ENCODE peak calls at places on chromosome 4, in ten cellular contexts. One of them, this sample, is unnamed.

GRCh38 chr4:42554072-42554471 is 102.8 kb downstream of the ATP8A1 start:
- DNase-seq in cardiac fibroblast: no peak
- DNase-seq in GM06990: no peak
- DNase-seq in AG09319: no peak
- DNase-seq in cardiac muscle cell: no peak
- DNase-seq in A549: no peak
- DNase-seq in body of pancreas: no peak
- DNase-seq in mucosa of descending colon: no peak
- DNase-seq in sigmoid colon: no peak
- DNase-seq in fibroblast of mammary gland: no peak
- DNase-seq in this sample: no peak

GRCh38 chr4:146545102-146545501 is 23.4 kb upstream of the SLC10A7 start:
- DNase-seq in cardiac fibroblast: peak; percentile 70
- DNase-seq in GM06990: no peak
- DNase-seq in AG09319: no peak
- DNase-seq in cardiac muscle cell: peak; percentile 21
- DNase-seq in A549: peak; percentile 33
- DNase-seq in body of pancreas: no peak
- DNase-seq in mucosa of descending colon: peak; percentile 7
- DNase-seq in sigmoid colon: no peak
- DNase-seq in fibroblast of mammary gland: peak; percentile 49
- DNase-seq in this sample: peak; percentile 52

GRCh38 chr4:164949448-164950118 is 27.9 kb downstream of the TRIM61 start:
- DNase-seq in cardiac fibroblast: no peak
- DNase-seq in GM06990: no peak
- DNase-seq in AG09319: no peak
- DNase-seq in cardiac muscle cell: no peak
- DNase-seq in A549: no peak
- DNase-seq in body of pancreas: no peak
- DNase-seq in mucosa of descending colon: no peak
- DNase-seq in sigmoid colon: no peak
- DNase-seq in fibroblast of mammary gland: peak; percentile 50
- DNase-seq in this sample: no peak

GRCh38 chr4:113981591-113981990 is 2.1 kb upstream of the ARSJ start:
- DNase-seq in cardiac fibroblast: peak; percentile 51
- DNase-seq in GM06990: no peak
- DNase-seq in AG09319: no peak
- DNase-seq in cardiac muscle cell: no peak
- DNase-seq in A549: no peak
- DNase-seq in body of pancreas: no peak
- DNase-seq in mucosa of descending colon: no peak
- DNase-seq in sigmoid colon: no peak
- DNase-seq in fibroblast of mammary gland: no peak
- DNase-seq in this sample: no peak

GRCh38 chr4:153651961-153652784 is 31.9 kb upstream of the TLR2 start:
- DNase-seq in cardiac fibroblast: peak; percentile 89
- DNase-seq in GM06990: no peak
- DNase-seq in AG09319: no peak
- DNase-seq in cardiac muscle cell: no peak
- DNase-seq in A549: no peak
- DNase-seq in body of pancreas: peak; percentile 59
- DNase-seq in mucosa of descending colon: no peak
- DNase-seq in sigmoid colon: no peak
- DNase-seq in fibroblast of mammary gland: peak; percentile 77
- DNase-seq in this sample: no peak

GRCh38 chr4:100581337-100581736 is 63.5 kb upstream of the EMCN start:
- DNase-seq in cardiac fibroblast: no peak
- DNase-seq in GM06990: no peak
- DNase-seq in AG09319: no peak
- DNase-seq in cardiac muscle cell: no peak
- DNase-seq in A549: no peak
- DNase-seq in body of pancreas: no peak
- DNase-seq in mucosa of descending colon: no peak
- DNase-seq in sigmoid colon: no peak
- DNase-seq in fibroblast of mammary gland: no peak
- DNase-seq in this sample: no peak

GRCh38 chr4:141905751-141906150 is 269.4 kb downstream of the IL15 start:
- DNase-seq in cardiac fibroblast: peak; percentile 76
- DNase-seq in GM06990: no peak
- DNase-seq in AG09319: peak; percentile 36
- DNase-seq in cardiac muscle cell: no peak
- DNase-seq in A549: no peak
- DNase-seq in body of pancreas: no peak
- DNase-seq in mucosa of descending colon: no peak
- DNase-seq in sigmoid colon: no peak
- DNase-seq in fibroblast of mammary gland: peak; percentile 67
- DNase-seq in this sample: peak; percentile 88

GRCh38 chr4:89753601-89754066 is 83.3 kb downstream of the SNCA start:
- DNase-seq in cardiac fibroblast: peak; percentile 94
- DNase-seq in GM06990: no peak
- DNase-seq in AG09319: peak; percentile 94
- DNase-seq in cardiac muscle cell: no peak
- DNase-seq in A549: peak; percentile 62
- DNase-seq in body of pancreas: no peak
- DNase-seq in mucosa of descending colon: no peak
- DNase-seq in sigmoid colon: no peak
- DNase-seq in fibroblast of mammary gland: peak; percentile 100
- DNase-seq in this sample: peak; percentile 95

GRCh38 chr4:127667772-127668171 is 35.0 kb downstream of the INTU start:
- DNase-seq in cardiac fibroblast: no peak
- DNase-seq in GM06990: no peak
- DNase-seq in AG09319: no peak
- DNase-seq in cardiac muscle cell: no peak
- DNase-seq in A549: no peak
- DNase-seq in body of pancreas: no peak
- DNase-seq in mucosa of descending colon: no peak
- DNase-seq in sigmoid colon: no peak
- DNase-seq in fibroblast of mammary gland: no peak
- DNase-seq in this sample: no peak

GRCh38 chr4:107541511-107541910 is 178.5 kb downstream of the PAPSS1 start:
- DNase-seq in cardiac fibroblast: no peak
- DNase-seq in GM06990: no peak
- DNase-seq in AG09319: no peak
- DNase-seq in cardiac muscle cell: no peak
- DNase-seq in A549: no peak
- DNase-seq in body of pancreas: no peak
- DNase-seq in mucosa of descending colon: no peak
- DNase-seq in sigmoid colon: no peak
- DNase-seq in fibroblast of mammary gland: no peak
- DNase-seq in this sample: no peak

GRCh38 chr4:10100734-10101216 is 15.8 kb downstream of the WDR1 start:
- DNase-seq in cardiac fibroblast: peak; percentile 48
- DNase-seq in GM06990: no peak
- DNase-seq in AG09319: no peak
- DNase-seq in cardiac muscle cell: no peak
- DNase-seq in A549: no peak
- DNase-seq in body of pancreas: peak; percentile 45
- DNase-seq in mucosa of descending colon: peak; percentile 41
- DNase-seq in sigmoid colon: peak; percentile 75
- DNase-seq in fibroblast of mammary gland: no peak
- DNase-seq in this sample: no peak

GRCh38 chr4:181004056-181004455 is 1239.1 kb upstream of the TENM3 start:
- DNase-seq in cardiac fibroblast: no peak
- DNase-seq in GM06990: no peak
- DNase-seq in AG09319: no peak
- DNase-seq in cardiac muscle cell: no peak
- DNase-seq in A549: no peak
- DNase-seq in body of pancreas: no peak
- DNase-seq in mucosa of descending colon: no peak
- DNase-seq in sigmoid colon: no peak
- DNase-seq in fibroblast of mammary gland: peak; percentile 51
- DNase-seq in this sample: no peak

GRCh38 chr4:12036450-12036849 is 607.8 kb upstream of the HS3ST1 start:
- DNase-seq in cardiac fibroblast: peak; percentile 28
- DNase-seq in GM06990: no peak
- DNase-seq in AG09319: no peak
- DNase-seq in cardiac muscle cell: no peak
- DNase-seq in A549: no peak
- DNase-seq in body of pancreas: no peak
- DNase-seq in mucosa of descending colon: no peak
- DNase-seq in sigmoid colon: no peak
- DNase-seq in fibroblast of mammary gland: no peak
- DNase-seq in this sample: no peak

DNA sequence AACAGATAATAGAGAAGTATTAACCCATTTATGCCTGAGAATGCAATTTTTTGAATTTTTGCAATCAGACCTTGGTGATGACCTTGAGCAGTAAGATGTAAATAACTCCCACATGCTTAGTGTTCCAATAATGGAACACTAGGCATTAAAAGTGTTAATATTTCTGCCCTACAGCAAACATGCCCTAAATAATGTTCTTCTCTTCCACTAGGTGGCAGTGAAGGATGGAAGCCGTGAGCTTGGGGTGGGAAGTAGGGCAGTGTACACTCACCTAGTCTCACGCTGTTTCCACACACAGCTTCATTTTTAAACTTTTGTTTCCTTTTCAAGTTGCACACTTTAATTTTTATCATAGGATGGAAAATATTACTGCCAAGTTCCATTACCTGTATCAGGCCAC is 613.1 kb upstream of the HS3ST1 start:
- DNase-seq in cardiac fibroblast: peak; percentile 7
- DNase-seq in GM06990: no peak
- DNase-seq in AG09319: no peak
- DNase-seq in cardiac muscle cell: peak; percentile 34
- DNase-seq in A549: no peak
- DNase-seq in body of pancreas: no peak
- DNase-seq in mucosa of descending colon: peak; percentile 3
- DNase-seq in sigmoid colon: no peak
- DNase-seq in fibroblast of mammary gland: no peak
- DNase-seq in this sample: no peak
- TF ChIP-seq CTCF in cardiac fibroblast: no peak
- TF ChIP-seq CTCF in GM06990: no peak
- TF ChIP-seq CTCF in AG09319: no peak
- TF ChIP-seq CTCF in cardiac muscle cell: peak; percentile 42
- TF ChIP-seq CTCF in A549: no peak
- TF ChIP-seq CTCF in body of pancreas: no peak
- TF ChIP-seq CTCF in mucosa of descending colon: no peak
- TF ChIP-seq CTCF in sigmoid colon: no peak
- TF ChIP-seq CTCF in fibroblast of mammary gland: peak; percentile 13
- TF ChIP-seq CTCF in this sample: peak; percentile 35

DNA sequence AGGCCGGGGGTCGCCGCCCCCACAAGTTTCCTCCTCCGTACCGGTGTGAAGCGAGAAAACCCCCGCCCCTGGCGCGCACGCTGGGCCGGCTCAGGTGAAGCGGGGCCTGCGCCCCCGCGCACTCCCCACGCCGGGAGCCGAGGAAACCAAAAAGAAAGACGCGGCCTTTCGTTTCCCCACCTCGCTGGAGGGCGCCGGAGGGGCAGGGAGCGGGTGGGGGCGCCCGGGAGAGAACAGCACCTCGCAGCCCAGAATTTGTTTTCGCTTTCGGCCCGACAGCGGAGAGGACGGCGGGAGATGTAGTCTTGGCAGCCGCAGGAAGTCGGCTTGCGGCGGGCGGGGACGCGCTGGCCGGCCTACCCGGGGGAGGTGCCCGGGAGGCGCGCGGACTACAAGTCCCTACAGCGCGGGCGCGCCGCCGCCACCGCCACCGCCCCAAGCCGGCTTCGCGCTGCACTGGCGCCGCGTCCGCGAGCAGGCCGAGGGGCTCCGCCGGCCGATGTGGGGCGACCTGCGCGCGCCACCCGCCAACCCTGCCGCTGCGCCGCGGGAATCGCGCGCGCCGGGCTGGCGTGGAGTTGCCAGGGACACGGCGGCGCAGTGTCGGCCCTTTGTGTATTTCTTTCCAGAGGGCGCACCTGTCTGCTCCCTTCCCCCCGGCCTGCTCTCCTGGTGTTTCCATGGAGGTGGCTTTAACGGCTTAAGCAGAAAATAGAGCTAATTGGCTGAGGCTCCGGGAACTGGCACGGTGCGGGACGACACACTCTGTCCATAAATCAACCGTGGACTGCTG is at the start of gene OTUD4:
- DNase-seq in cardiac fibroblast: peak; percentile 94
- DNase-seq in GM06990: peak; percentile 98
- DNase-seq in AG09319: peak; percentile 92
- DNase-seq in cardiac muscle cell: peak; percentile 97
- DNase-seq in A549: peak; percentile 94
- DNase-seq in body of pancreas: peak; percentile 97
- DNase-seq in mucosa of descending colon: peak; percentile 94
- DNase-seq in sigmoid colon: peak; percentile 98
- DNase-seq in fibroblast of mammary gland: peak; percentile 91
- DNase-seq in this sample: peak; percentile 93
- TF ChIP-seq CTCF in cardiac fibroblast: peak; percentile 13
- TF ChIP-seq CTCF in GM06990: peak; percentile 58
- TF ChIP-seq CTCF in AG09319: peak; percentile 12
- TF ChIP-seq CTCF in cardiac muscle cell: peak; percentile 20
- TF ChIP-seq CTCF in A549: no peak
- TF ChIP-seq CTCF in body of pancreas: peak; percentile 33
- TF ChIP-seq CTCF in mucosa of descending colon: no peak
- TF ChIP-seq CTCF in sigmoid colon: no peak
- TF ChIP-seq CTCF in fibroblast of mammary gland: no peak
- TF ChIP-seq CTCF in this sample: peak; percentile 38

DNA sequence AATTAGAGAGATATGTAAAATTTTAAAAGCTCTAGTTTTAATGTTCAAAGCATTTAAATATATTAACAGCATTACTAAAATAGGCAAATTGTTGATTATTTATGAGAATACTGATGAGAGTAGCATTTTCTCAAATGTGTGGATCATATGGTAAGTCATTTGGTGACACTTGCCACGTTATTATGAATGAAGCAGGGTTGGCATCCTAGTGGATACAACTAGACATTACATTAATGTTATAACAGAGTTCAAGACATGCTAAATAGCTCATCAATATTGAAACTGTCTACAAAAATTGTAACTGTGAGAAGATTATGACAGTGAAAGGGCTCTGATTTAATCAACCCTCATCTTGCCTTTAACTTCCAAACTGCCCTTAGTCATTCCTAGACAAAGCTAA is 171.1 kb downstream of the PDGFC start:
- DNase-seq in cardiac fibroblast: no peak
- DNase-seq in GM06990: no peak
- DNase-seq in AG09319: no peak
- DNase-seq in cardiac muscle cell: no peak
- DNase-seq in A549: no peak
- DNase-seq in body of pancreas: no peak
- DNase-seq in mucosa of descending colon: no peak
- DNase-seq in sigmoid colon: no peak
- DNase-seq in fibroblast of mammary gland: no peak
- DNase-seq in this sample: no peak
- TF ChIP-seq CTCF in cardiac fibroblast: peak; percentile 16
- TF ChIP-seq CTCF in GM06990: peak; percentile 3
- TF ChIP-seq CTCF in AG09319: no peak
- TF ChIP-seq CTCF in cardiac muscle cell: no peak
- TF ChIP-seq CTCF in A549: no peak
- TF ChIP-seq CTCF in body of pancreas: no peak
- TF ChIP-seq CTCF in mucosa of descending colon: no peak
- TF ChIP-seq CTCF in sigmoid colon: no peak
- TF ChIP-seq CTCF in fibroblast of mammary gland: no peak
- TF ChIP-seq CTCF in this sample: peak; percentile 55

GRCh38 chr4:72888331-72888730 is 181.2 kb downstream of the COX18 start:
- DNase-seq in cardiac fibroblast: no peak
- DNase-seq in GM06990: no peak
- DNase-seq in AG09319: no peak
- DNase-seq in cardiac muscle cell: no peak
- DNase-seq in A549: no peak
- DNase-seq in body of pancreas: no peak
- DNase-seq in mucosa of descending colon: no peak
- DNase-seq in sigmoid colon: no peak
- DNase-seq in fibroblast of mammary gland: no peak
- DNase-seq in this sample: no peak

GRCh38 chr4:72887152-72887551 is 182.4 kb downstream of the COX18 start:
- DNase-seq in cardiac fibroblast: no peak
- DNase-seq in GM06990: no peak
- DNase-seq in AG09319: no peak
- DNase-seq in cardiac muscle cell: no peak
- DNase-seq in A549: no peak
- DNase-seq in body of pancreas: no peak
- DNase-seq in mucosa of descending colon: no peak
- DNase-seq in sigmoid colon: no peak
- DNase-seq in fibroblast of mammary gland: no peak
- DNase-seq in this sample: no peak

GRCh38 chr4:72886602-72887001 is 182.9 kb downstream of the COX18 start:
- DNase-seq in cardiac fibroblast: peak; percentile 43
- DNase-seq in GM06990: no peak
- DNase-seq in AG09319: no peak
- DNase-seq in cardiac muscle cell: peak; percentile 34
- DNase-seq in A549: no peak
- DNase-seq in body of pancreas: no peak
- DNase-seq in mucosa of descending colon: no peak
- DNase-seq in sigmoid colon: no peak
- DNase-seq in fibroblast of mammary gland: peak; percentile 21
- DNase-seq in this sample: no peak
- TF ChIP-seq CTCF in cardiac fibroblast: peak; percentile 40
- TF ChIP-seq CTCF in GM06990: peak; percentile 17
- TF ChIP-seq CTCF in AG09319: peak; percentile 14
- TF ChIP-seq CTCF in cardiac muscle cell: peak; percentile 50
- TF ChIP-seq CTCF in A549: no peak
- TF ChIP-seq CTCF in body of pancreas: no peak
- TF ChIP-seq CTCF in mucosa of descending colon: no peak
- TF ChIP-seq CTCF in sigmoid colon: no peak
- TF ChIP-seq CTCF in fibroblast of mammary gland: peak; percentile 45
- TF ChIP-seq CTCF in this sample: peak; percentile 80